ENCODE peak calls at places on chromosomes 5 and 9, in ten cellular contexts. I is prostate gland; E is NCI-H69; V is effector memory CD8-positive, alpha-beta T cell; H is T-helper 2 cell; Z is RPMI7951; D is KBM-7; L is body of pancreas; Q is non-pigmented ciliary epithelial cell; T is mammary epithelial cell. F is an unnamed sample.

GRCh38 chr5:124747770-124748686 is 1.6 kb upstream of the ZNF608 start:
- DNase-seq in I (no peak), E (peak), V (no peak), H (no peak), Z (peak), D (peak), L (no peak), Q (no peak), T (peak), F (peak)

GRCh38 chr5:154771383-154771901 is 16.3 kb downstream of the LARP1 start:
- DNase-seq in I (peak), E (no peak), V (no peak), H (no peak), Z (peak), D (no peak), L (no peak), Q (peak), T (peak), F (peak)

GRCh38 chr5:33969572-33970452 is 14.7 kb downstream of the SLC45A2 start:
- DNase-seq in I (no peak), E (peak), V (no peak), H (no peak), Z (peak), D (peak), L (peak), Q (peak), T (peak), F (peak)

GRCh38 chr5:156326718-156327259 is at the start of gene SGCD:
- DNase-seq in I (no peak), E (peak), V (no peak), H (no peak), Z (peak), D (no peak), L (peak), Q (no peak), T (no peak), F (peak)

GRCh38 chr5:173420108-173420507 is 91.9 kb upstream of the STC2 start:
- DNase-seq in I (peak), E (peak), V (no peak), H (no peak), Z (peak), D (no peak), L (no peak), Q (no peak), T (no peak), F (no peak)

GRCh38 chr5:150410524-150411244 is 2.0 kb downstream of the CD74 start:
- DNase-seq in I (peak), E (peak), V (peak), H (peak), Z (peak), D (peak), L (peak), Q (no peak), T (peak), F (peak)

GRCh38 chr5:73496984-73497457 is 1.2 kb upstream of the BTF3 start:
- DNase-seq in I (no peak), E (peak), V (no peak), H (no peak), Z (peak), D (peak), L (no peak), Q (peak), T (peak), F (peak)

GRCh38 chr5:127585661-127586060 is 63.2 kb upstream of the CTXN3 start:
- DNase-seq in I (no peak), E (no peak), V (no peak), H (no peak), Z (no peak), D (no peak), L (no peak), Q (no peak), T (no peak), F (no peak)

GRCh38 chr9:90420714-90421513 is 221.7 kb downstream of the DIRAS2 start:
- DNase-seq in I (no peak), E (peak), V (no peak), H (no peak), Z (no peak), D (no peak), L (no peak), Q (no peak), T (no peak), F (no peak)

GRCh38 chr5:101278011-101278687 is 375.1 kb upstream of the ST8SIA4 start:
- DNase-seq in I (no peak), E (no peak), V (no peak), H (no peak), Z (no peak), D (no peak), L (no peak), Q (no peak), T (peak), F (no peak)

GRCh38 chr5:107633171-107633901 is 37.4 kb downstream of the EFNA5 start:
- DNase-seq in I (no peak), E (peak), V (no peak), H (no peak), Z (no peak), D (peak), L (no peak), Q (no peak), T (no peak), F (no peak)

GRCh38 chr5:96509313-96509712 is 76.3 kb upstream of the PCSK1 start:
- DNase-seq in I (no peak), E (no peak), V (no peak), H (no peak), Z (peak), D (no peak), L (no peak), Q (no peak), T (peak), F (no peak)

GRCh38 chr5:142183561-142183960 is 75.0 kb downstream of the NDFIP1 start:
- DNase-seq in I (no peak), E (no peak), V (no peak), H (no peak), Z (no peak), D (no peak), L (no peak), Q (no peak), T (no peak), F (peak)

GRCh38 chr5:43104102-43104501 is 16.6 kb upstream of the ZNF131 start:
- DNase-seq in I (no peak), E (no peak), V (no peak), H (no peak), Z (peak), D (peak), L (no peak), Q (no peak), T (no peak), F (no peak)

GRCh38 chr9:20512636-20513035 is 109.7 kb downstream of the MLLT3 start:
- DNase-seq in I (no peak), E (no peak), V (no peak), H (no peak), Z (no peak), D (no peak), L (no peak), Q (no peak), T (peak), F (no peak)

GRCh38 chr5:128290152-128290858 is 206.7 kb downstream of the SLC12A2 start:
- DNase-seq in I (no peak), E (peak), V (no peak), H (no peak), Z (no peak), D (no peak), L (no peak), Q (no peak), T (no peak), F (no peak)

GRCh38 chr5:143056331-143056689 is 286.1 kb downstream of the ARHGAP26 start:
- DNase-seq in I (no peak), E (no peak), V (no peak), H (no peak), Z (no peak), D (no peak), L (no peak), Q (no peak), T (no peak), F (no peak)

GRCh38 chr5:156359452-156359851 is 32.5 kb downstream of the SGCD start:
- DNase-seq in I (no peak), E (peak), V (no peak), H (no peak), Z (peak), D (no peak), L (no peak), Q (peak), T (no peak), F (no peak)